ENCODE peak calls at places on chromosomes 4 and X, in four cellular contexts. One of them, this sample, is unnamed.

GRCh38 chr4:26020083-26020668 is 106.2 kb downstream of the SMIM20 start:
- DNase-seq in mucosa of descending colon: no peak
- DNase-seq in SJCRH30: no peak
- DNase-seq in spleen: no peak
- DNase-seq in this sample: no peak

GRCh38 chr4:85837334-85837733 is 362.4 kb downstream of the ARHGAP24 start:
- DNase-seq in mucosa of descending colon: no peak
- DNase-seq in spleen: no peak
- DNase-seq in SJCRH30: no peak
- DNase-seq in this sample: no peak

GRCh38 chr4:108181704-108182103 is 13.0 kb upstream of the LEF1 start:
- DNase-seq in SJCRH30: no peak
- DNase-seq in mucosa of descending colon: no peak
- DNase-seq in spleen: no peak
- DNase-seq in this sample: no peak

GRCh38 chrX:149495573-149496071 is 9.5 kb downstream of the IDS start:
- DNase-seq in SJCRH30: peak; percentile 8
- DNase-seq in spleen: no peak
- DNase-seq in mucosa of descending colon: no peak
- DNase-seq in this sample: no peak

GRCh38 chrX:36869457-36869856 is 138.7 kb upstream of the FAM47C start:
- DNase-seq in mucosa of descending colon: no peak
- DNase-seq in SJCRH30: no peak
- DNase-seq in spleen: no peak
- DNase-seq in this sample: no peak

GRCh38 chr4:2338754-2339457 is 77.0 kb upstream of the MXD4 start:
- DNase-seq in SJCRH30: no peak
- DNase-seq in spleen: no peak
- DNase-seq in mucosa of descending colon: no peak
- DNase-seq in this sample: peak; percentile 4

GRCh38 chr4:54657556-54658313 is at the start of gene KIT:
- DNase-seq in SJCRH30: no peak
- DNase-seq in spleen: peak; percentile 81
- DNase-seq in mucosa of descending colon: peak; percentile 31
- DNase-seq in this sample: peak; percentile 87

GRCh38 chr4:73729534-73730165 is 10.7 kb upstream of the CXCL8 start:
- DNase-seq in spleen: no peak
- DNase-seq in mucosa of descending colon: peak; percentile 76
- DNase-seq in SJCRH30: peak; percentile 52
- DNase-seq in this sample: peak; percentile 51

GRCh38 chr4:152735302-152735917 is 44.1 kb downstream of the TIGD4 start:
- DNase-seq in mucosa of descending colon: no peak
- DNase-seq in spleen: no peak
- DNase-seq in SJCRH30: no peak
- DNase-seq in this sample: peak; percentile 60

GRCh38 chrX:41350150-41350975 is 16.4 kb downstream of the DDX3X start:
- DNase-seq in SJCRH30: no peak
- DNase-seq in spleen: no peak
- DNase-seq in mucosa of descending colon: no peak
- DNase-seq in this sample: no peak

GRCh38 chr4:137674066-137674465 is 141.8 kb upstream of the PCDH18 start:
- DNase-seq in spleen: no peak
- DNase-seq in mucosa of descending colon: no peak
- DNase-seq in SJCRH30: no peak
- DNase-seq in this sample: no peak

GRCh38 chrX:40097492-40098263 is at the start of gene BCOR:
- DNase-seq in spleen: peak; percentile 93
- DNase-seq in SJCRH30: peak; percentile 70
- DNase-seq in mucosa of descending colon: peak; percentile 80
- DNase-seq in this sample: peak; percentile 68

GRCh38 chr4:26192921-26193894 is 127.6 kb upstream of the RBPJ start:
- DNase-seq in mucosa of descending colon: no peak
- DNase-seq in spleen: no peak
- DNase-seq in SJCRH30: no peak
- DNase-seq in this sample: no peak

GRCh38 chr4:10096201-10096975 is 20.2 kb downstream of the WDR1 start:
- DNase-seq in mucosa of descending colon: peak; percentile 64
- DNase-seq in SJCRH30: peak; percentile 34
- DNase-seq in spleen: peak; percentile 90
- DNase-seq in this sample: no peak

GRCh38 chrX:58044130-58044529 is 133.9 kb upstream of the ZXDA start:
- DNase-seq in SJCRH30: no peak
- DNase-seq in mucosa of descending colon: no peak
- DNase-seq in spleen: no peak
- DNase-seq in this sample: no peak

GRCh38 chr4:81426770-81427604 is 44.7 kb downstream of the RASGEF1B start:
- DNase-seq in mucosa of descending colon: no peak
- DNase-seq in SJCRH30: no peak
- DNase-seq in spleen: no peak
- DNase-seq in this sample: no peak

GRCh38 chr4:71878388-71878787 is 94.5 kb upstream of the GC start:
- DNase-seq in spleen: no peak
- DNase-seq in SJCRH30: no peak
- DNase-seq in mucosa of descending colon: no peak
- DNase-seq in this sample: no peak

GRCh38 chr4:10115657-10116624 is 658 bp downstream of the WDR1 start:
- DNase-seq in spleen: peak; percentile 95
- DNase-seq in mucosa of descending colon: peak; percentile 87
- DNase-seq in SJCRH30: peak; percentile 35
- DNase-seq in this sample: peak; percentile 53

GRCh38 chrX:135520022-135520552 is 373 bp upstream of the INTS6L start:
- DNase-seq in spleen: no peak
- DNase-seq in mucosa of descending colon: no peak
- DNase-seq in SJCRH30: no peak
- DNase-seq in this sample: peak; percentile 40

GRCh38 chr4:151468715-151469696 is 60.0 kb downstream of the FHIP1A start:
- DNase-seq in mucosa of descending colon: no peak
- DNase-seq in SJCRH30: no peak
- DNase-seq in spleen: no peak
- DNase-seq in this sample: no peak

GRCh38 chrX:49064735-49065134 is 5.9 kb downstream of the CCDC120 start:
- DNase-seq in mucosa of descending colon: no peak
- DNase-seq in SJCRH30: no peak
- DNase-seq in spleen: no peak
- DNase-seq in this sample: no peak
- H3K4me1 ChIP-seq in mucosa of descending colon: no peaks in the 10 kb centered on the region
- H3K4me1 ChIP-seq in SJCRH30: no peaks in the 10 kb centered on the region
- H3K4me1 ChIP-seq in spleen: no peaks in the 10 kb centered on the region
- H3K4me1 ChIP-seq in this sample: no peaks in the 10 kb centered on the region

GRCh38 chr4:87461281-87461700 is 38.9 kb downstream of the NUDT9 start:
- DNase-seq in SJCRH30: no peak
- DNase-seq in spleen: no peak
- DNase-seq in mucosa of descending colon: no peak
- DNase-seq in this sample: no peak

GRCh38 chr4:87462102-87462501 is 39.7 kb downstream of the NUDT9 start:
- DNase-seq in spleen: no peak
- DNase-seq in SJCRH30: no peak
- DNase-seq in mucosa of descending colon: no peak
- DNase-seq in this sample: no peak

DNA sequence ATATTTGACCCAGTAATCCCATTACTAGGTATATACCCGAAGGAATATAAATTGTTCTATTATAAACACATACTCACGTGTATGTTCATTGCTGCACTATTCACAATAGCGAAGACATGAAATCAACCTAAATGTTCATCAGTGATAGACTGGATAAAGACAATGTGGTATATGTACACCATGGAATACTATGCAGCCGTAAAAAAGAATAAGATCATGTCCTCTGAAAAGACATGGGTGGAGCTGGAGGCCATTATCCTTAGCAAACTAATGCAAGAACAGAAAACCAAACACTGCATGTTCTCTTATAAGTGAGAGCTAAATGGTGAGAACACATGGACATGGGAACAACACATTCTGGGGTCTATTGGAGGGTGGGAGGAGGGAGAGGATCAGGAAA is 36.5 kb downstream of the NUDT9 start:
- DNase-seq in spleen: no peak
- DNase-seq in SJCRH30: no peak
- DNase-seq in mucosa of descending colon: no peak
- DNase-seq in this sample: no peak
- H3K4me3 ChIP-seq in spleen: no peak overlapping the region
- H3K4me3 ChIP-seq in SJCRH30: no peak overlapping the region
- H3K4me3 ChIP-seq in mucosa of descending colon: no peak overlapping the region
- H3K4me3 ChIP-seq in this sample: no peak overlapping the region

DNA sequence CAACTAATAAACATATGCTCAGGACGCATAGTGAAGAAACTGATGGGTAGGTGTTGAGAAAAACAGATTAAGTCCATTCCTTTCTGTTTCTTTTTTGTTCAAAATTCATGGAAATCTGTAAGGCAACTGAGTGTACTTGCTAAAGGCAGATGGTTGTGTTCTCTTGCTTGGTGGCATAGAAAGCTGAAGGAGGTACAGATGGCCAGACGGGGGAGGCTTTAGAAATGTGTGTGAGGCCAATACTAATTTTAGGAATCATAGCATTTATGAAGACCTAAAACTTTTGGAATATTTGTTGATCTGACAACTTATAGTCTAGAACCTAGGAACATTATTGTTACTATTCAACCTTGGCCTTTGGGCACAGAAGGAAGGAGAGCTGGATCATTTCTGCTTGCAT is 56.8 kb upstream of the EMCN start:
- DNase-seq in mucosa of descending colon: no peak
- DNase-seq in SJCRH30: no peak
- DNase-seq in spleen: no peak
- DNase-seq in this sample: no peak
- H3K4me1 ChIP-seq in mucosa of descending colon: no peaks in the 10 kb centered on the region
- H3K4me1 ChIP-seq in SJCRH30: no peaks in the 10 kb centered on the region
- H3K4me1 ChIP-seq in spleen: no peaks in the 10 kb centered on the region
- H3K4me1 ChIP-seq in this sample: no peaks in the 10 kb centered on the region

GRCh38 chrX:107776649-107777535 is 641 bp upstream of the NCBP2L start:
- DNase-seq in spleen: peak; percentile 86
- DNase-seq in SJCRH30: peak; percentile 63
- DNase-seq in mucosa of descending colon: peak; percentile 82
- DNase-seq in this sample: peak; percentile 88
- H3K4me3 ChIP-seq in spleen: peak overlapping the region; percentile 35
- H3K4me3 ChIP-seq in SJCRH30: peak overlapping the region; percentile 53
- H3K4me3 ChIP-seq in mucosa of descending colon: no peak overlapping the region
- H3K4me3 ChIP-seq in this sample: peak overlapping the region; percentile 36

DNA sequence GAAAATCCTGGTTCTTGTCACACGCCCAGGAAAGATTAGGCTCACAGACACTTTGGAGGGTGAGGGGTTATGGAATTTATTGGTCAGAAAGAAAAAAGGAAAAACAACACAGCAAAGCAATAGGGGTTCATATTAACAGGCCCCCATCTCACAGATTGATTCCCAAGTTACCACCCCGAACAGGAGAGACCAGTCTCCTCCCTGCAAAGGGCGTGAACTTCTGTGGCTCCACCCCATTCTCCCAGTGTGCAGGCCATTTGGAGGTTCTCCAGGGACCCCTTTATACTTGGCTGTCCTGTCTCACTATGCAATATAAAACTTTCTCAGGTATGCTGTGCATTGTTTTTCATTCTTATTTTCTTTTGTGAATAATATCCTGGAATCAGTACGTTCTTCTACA is 7.4 kb downstream of the FGF2 start:
- DNase-seq in SJCRH30: no peak
- DNase-seq in spleen: no peak
- DNase-seq in mucosa of descending colon: no peak
- DNase-seq in this sample: no peak
- H3K4me1 ChIP-seq in SJCRH30: peaks cover 13% of the 10 kb centered on the region
- H3K4me1 ChIP-seq in spleen: no peaks in the 10 kb centered on the region
- H3K4me1 ChIP-seq in mucosa of descending colon: no peaks in the 10 kb centered on the region
- H3K4me1 ChIP-seq in this sample: peaks cover 26% of the 10 kb centered on the region

DNA sequence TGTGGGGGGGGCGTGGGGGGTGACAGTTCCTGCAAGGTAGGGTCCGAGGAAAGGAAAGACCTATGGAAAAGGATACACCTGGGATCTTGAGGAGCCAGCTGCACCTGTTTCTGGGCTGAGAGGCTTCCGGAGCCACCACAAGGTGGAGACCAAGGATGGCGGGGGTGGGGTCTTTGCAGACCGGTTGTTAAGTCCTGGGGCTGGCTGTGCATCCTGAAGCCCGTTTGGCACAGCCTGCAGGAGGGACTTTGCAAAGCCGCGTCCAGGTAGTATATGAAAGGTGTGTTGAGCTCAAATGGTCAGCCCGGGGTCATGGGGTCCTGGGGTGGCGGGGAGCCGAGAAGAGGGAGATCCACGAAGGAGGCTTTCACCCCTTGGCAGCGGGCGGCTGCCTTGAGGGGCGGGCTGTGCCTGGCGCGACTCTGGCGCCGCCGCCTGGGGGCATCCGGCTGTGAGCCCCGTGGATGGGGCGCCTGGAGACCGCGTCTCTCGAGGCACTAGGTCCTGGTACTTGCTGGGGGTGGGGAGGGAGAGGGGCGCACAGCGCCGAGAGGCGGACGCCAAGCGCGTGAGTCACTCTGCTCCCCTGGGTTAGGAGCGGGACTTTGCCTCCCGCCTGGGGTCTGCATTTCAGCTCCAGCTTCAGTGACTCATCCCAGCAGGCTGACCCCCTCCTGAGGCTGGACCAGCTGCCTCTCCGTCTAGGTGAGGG is 58.2 kb upstream of the DYNLT3 start:
- DNase-seq in SJCRH30: peak; percentile 35
- DNase-seq in mucosa of descending colon: peak; percentile 3
- DNase-seq in spleen: no peak
- DNase-seq in this sample: no peak
- H3K4me3 ChIP-seq in SJCRH30: no peak overlapping the region
- H3K4me3 ChIP-seq in mucosa of descending colon: no peak overlapping the region
- H3K4me3 ChIP-seq in spleen: no peak overlapping the region
- H3K4me3 ChIP-seq in this sample: no peak overlapping the region

GRCh38 chr4:3365871-3366842 is 73.3 kb downstream of the RGS12 start:
- DNase-seq in spleen: peak; percentile 71
- DNase-seq in SJCRH30: no peak
- DNase-seq in mucosa of descending colon: no peak
- DNase-seq in this sample: no peak

GRCh38 chr4:3366893-3367775 is 74.3 kb downstream of the RGS12 start:
- DNase-seq in SJCRH30: no peak
- DNase-seq in spleen: no peak
- DNase-seq in mucosa of descending colon: no peak
- DNase-seq in this sample: no peak

GRCh38 chr4:3368334-3368733 is 73.4 kb upstream of the HGFAC start:
- DNase-seq in mucosa of descending colon: no peak
- DNase-seq in spleen: no peak
- DNase-seq in SJCRH30: no peak
- DNase-seq in this sample: no peak

GRCh38 chr4:3368841-3369760 is 72.7 kb upstream of the HGFAC start:
- DNase-seq in mucosa of descending colon: no peak
- DNase-seq in SJCRH30: peak; percentile 56
- DNase-seq in spleen: no peak
- DNase-seq in this sample: no peak

GRCh38 chr4:3367866-3368265 is 73.9 kb upstream of the HGFAC start:
- DNase-seq in spleen: no peak
- DNase-seq in SJCRH30: no peak
- DNase-seq in mucosa of descending colon: no peak
- DNase-seq in this sample: no peak
- H3K4me1 ChIP-seq in spleen: peaks cover 54% of the 10 kb centered on the region
- H3K4me1 ChIP-seq in SJCRH30: peaks cover 18% of the 10 kb centered on the region
- H3K4me1 ChIP-seq in mucosa of descending colon: peaks cover 13% of the 10 kb centered on the region
- H3K4me1 ChIP-seq in this sample: peaks cover 5% of the 10 kb centered on the region

GRCh38 chr4:8870647-8871416 is 807 bp downstream of the HMX1 start:
- DNase-seq in spleen: no peak
- DNase-seq in SJCRH30: no peak
- DNase-seq in mucosa of descending colon: no peak
- DNase-seq in this sample: no peak
- H3K4me3 ChIP-seq in spleen: no peak overlapping the region
- H3K4me3 ChIP-seq in SJCRH30: no peak overlapping the region
- H3K4me3 ChIP-seq in mucosa of descending colon: no peak overlapping the region
- H3K4me3 ChIP-seq in this sample: no peak overlapping the region

This sample was measured in HAP-1.